ENCODE peak calls at places on chromosome 2, in nine cellular contexts. L is NCI-H1694 treated with DMSO at 0.1 percent for 48 hours; B is CD8-positive, alpha-beta T cell; D is type B pancreatic cell; I is spleen; C is WTC11; M is NCI-H1092; G is Calu3; O is stimulated activated CD4-positive, alpha-beta T cell treated with anti-CD3 and anti-CD28 coated beads, Interleukin-15, amount 100 ng/mL, for 24 hours. P is an unnamed sample.

GRCh38 chr2:86225581-86225980 is 26.3 kb downstream of the MRPL35 start:
- DNase-seq in L (no peak), B (peak), D (no peak), I (peak), C (no peak), M (no peak), G (no peak), O (peak), P (peak)

GRCh38 chr2:217622664-217623063 is 380.1 kb downstream of the TNS1 start:
- DNase-seq in L (no peak), B (no peak), D (no peak), I (no peak), C (no peak), M (no peak), G (no peak), O (no peak), P (no peak)

GRCh38 chr2:174343343-174343637 is 8.5 kb downstream of the SP9 start:
- DNase-seq in L (no peak), B (no peak), D (no peak), I (no peak), C (no peak), M (no peak), G (no peak), O (no peak), P (no peak)

GRCh38 chr2:152336854-152337510 is 2.0 kb downstream of the FMNL2 start:
- DNase-seq in L (peak), B (no peak), D (no peak), I (no peak), C (peak), M (no peak), G (peak), O (no peak), P (no peak)

GRCh38 chr2:67393237-67393636 is 3.9 kb upstream of the ETAA1 start:
- DNase-seq in L (no peak), B (no peak), D (no peak), I (no peak), C (no peak), M (no peak), G (no peak), O (no peak), P (no peak)

GRCh38 chr2:42068571-42069178 is 20.9 kb downstream of the PKDCC start:
- DNase-seq in L (no peak), B (no peak), D (no peak), I (peak), C (no peak), M (no peak), G (no peak), O (no peak), P (no peak)

GRCh38 chr2:48240912-48241311 is 289.0 kb upstream of the STON1 start:
- DNase-seq in L (no peak), B (no peak), D (no peak), I (no peak), C (no peak), M (no peak), G (no peak), O (no peak), P (no peak)

GRCh38 chr2:241358470-241358869 is 2.4 kb downstream of the FARP2 start:
- DNase-seq in L (no peak), B (no peak), D (no peak), I (no peak), C (no peak), M (no peak), G (no peak), O (no peak), P (no peak)

GRCh38 chr2:102620367-102620766 is 1.0 kb downstream of the SLC9A2 start:
- DNase-seq in L (no peak), B (no peak), D (no peak), I (no peak), C (peak), M (no peak), G (peak), O (no peak), P (no peak)

GRCh38 chr2:112646102-112646719 is 472 bp downstream of the SLC20A1 start:
- DNase-seq in L (no peak), B (no peak), D (peak), I (no peak), C (no peak), M (no peak), G (peak), O (peak), P (no peak)

GRCh38 chr2:41026613-41027012 is 574.7 kb upstream of the SLC8A1 start:
- DNase-seq in L (no peak), B (no peak), D (no peak), I (no peak), C (no peak), M (no peak), G (no peak), O (no peak), P (no peak)

GRCh38 chr2:239601880-239602279 is 201.1 kb upstream of the HDAC4 start:
- DNase-seq in L (no peak), B (no peak), D (peak), I (peak), C (no peak), M (no peak), G (no peak), O (no peak), P (no peak)

GRCh38 chr2:58427572-58428285 is 186.6 kb upstream of the FANCL start:
- DNase-seq in L (peak), B (no peak), D (peak), I (no peak), C (peak), M (peak), G (peak), O (peak), P (no peak)

GRCh38 chr2:43196773-43197567 is 29.4 kb downstream of the ZFP36L2 start:
- DNase-seq in L (no peak), B (no peak), D (no peak), I (no peak), C (no peak), M (no peak), G (no peak), O (peak), P (no peak)

GRCh38 chr2:191617589-191617988 is 60.3 kb upstream of the NABP1 start:
- DNase-seq in L (no peak), B (peak), D (no peak), I (no peak), C (no peak), M (no peak), G (peak), O (peak), P (peak)

GRCh38 chr2:210188190-210188589 is 17.0 kb upstream of the KANSL1L start:
- DNase-seq in L (no peak), B (no peak), D (no peak), I (no peak), C (no peak), M (no peak), G (no peak), O (no peak), P (no peak)

GRCh38 chr2:209591021-209591420 is 167.2 kb downstream of the MAP2 start:
- DNase-seq in L (no peak), B (no peak), D (no peak), I (no peak), C (no peak), M (no peak), G (no peak), O (no peak), P (no peak)

GRCh38 chr2:239778042-239778811 is 246.9 kb downstream of the NDUFA10 start:
- DNase-seq in L (no peak), B (no peak), D (peak), I (peak), C (no peak), M (no peak), G (no peak), O (no peak), P (peak)

GRCh38 chr2:8976419-8976818 is 27.1 kb downstream of the MBOAT2 start:
- DNase-seq in L (no peak), B (no peak), D (no peak), I (no peak), C (no peak), M (no peak), G (no peak), O (no peak), P (no peak)

GRCh38 chr2:108917078-108917440 is 72.0 kb downstream of the EDAR start:
- DNase-seq in L (no peak), B (no peak), D (peak), I (peak), C (no peak), M (no peak), G (no peak), O (no peak), P (no peak)

GRCh38 chr2:48364100-48364499 is 165.9 kb upstream of the STON1 start:
- DNase-seq in L (no peak), B (no peak), D (no peak), I (no peak), C (no peak), M (no peak), G (no peak), O (no peak), P (no peak)

GRCh38 chr2:232323328-232323650 is 55.3 kb upstream of the ALPP start:
- DNase-seq in L (no peak), B (no peak), D (no peak), I (no peak), C (no peak), M (no peak), G (no peak), O (no peak), P (no peak)

GRCh38 chr2:46269545-46270273 is 27.5 kb upstream of the EPAS1 start:
- DNase-seq in L (no peak), B (no peak), D (no peak), I (no peak), C (no peak), M (no peak), G (no peak), O (no peak), P (no peak)

GRCh38 chr2:209391776-209392401 is 32.0 kb upstream of the MAP2 start:
- DNase-seq in L (no peak), B (no peak), D (no peak), I (no peak), C (no peak), M (no peak), G (no peak), O (no peak), P (no peak)

GRCh38 chr2:71876542-71877451 is 270.9 kb downstream of the CYP26B1 start:
- DNase-seq in L (no peak), B (no peak), D (no peak), I (no peak), C (no peak), M (no peak), G (no peak), O (no peak), P (no peak)

GRCh38 chr2:974454-974853 is 23.8 kb downstream of the SNTG2 start:
- DNase-seq in L (no peak), B (no peak), D (no peak), I (no peak), C (no peak), M (no peak), G (no peak), O (no peak), P (no peak)

GRCh38 chr2:70300771-70301343 is 1.0 kb downstream of the FAM136A start:
- DNase-seq in L (no peak), B (no peak), D (no peak), I (no peak), C (no peak), M (no peak), G (no peak), O (no peak), P (no peak)

GRCh38 chr2:30148850-30149249 is 2.0 kb downstream of the YPEL5 start:
- DNase-seq in L (no peak), B (no peak), D (no peak), I (no peak), C (no peak), M (no peak), G (no peak), O (no peak), P (no peak)

GRCh38 chr2:191866675-191867506 is 20.0 kb upstream of the CAVIN2 start:
- DNase-seq in L (no peak), B (no peak), D (no peak), I (no peak), C (no peak), M (no peak), G (peak), O (no peak), P (no peak)

GRCh38 chr2:138421315-138421970 is 80.1 kb upstream of the SPOPL start:
- DNase-seq in L (no peak), B (no peak), D (no peak), I (no peak), C (no peak), M (no peak), G (no peak), O (no peak), P (no peak)

GRCh38 chr2:9739508-9739907 is 103.8 kb upstream of the TAF1B start:
- DNase-seq in L (no peak), B (peak), D (no peak), I (peak), C (no peak), M (no peak), G (peak), O (peak), P (peak)

GRCh38 chr2:184859187-184859586 is 260.9 kb downstream of the ZNF804A start:
- DNase-seq in L (no peak), B (no peak), D (no peak), I (no peak), C (no peak), M (no peak), G (no peak), O (no peak), P (no peak)

GRCh38 chr2:229955663-229956062 is 33.4 kb downstream of the FBXO36 start:
- DNase-seq in L (no peak), B (no peak), D (no peak), I (no peak), C (no peak), M (no peak), G (no peak), O (no peak), P (no peak)

GRCh38 chr2:74457549-74458131 is 598 bp upstream of the WBP1 start:
- DNase-seq in L (peak), B (peak), D (peak), I (peak), C (peak), M (peak), G (peak), O (peak), P (peak)

P was measured in activated CD4-positive, alpha-beta memory T cell treated with anti-CD3 and anti-CD28 coated beads for 36 hours.